ENCODE peak calls at places on chromosomes 6 and 20, in four cellular contexts. Z is activated CD8-positive, alpha-beta memory T cell treated with anti-CD3 and anti-CD28 coated beads, Interleukin-2, amount 10 ng/mL, durations not matched to agents 7 days and 5 days; L is stimulated activated CD4-positive, alpha-beta T cell treated with anti-CD3 and anti-CD28 coated beads, Interleukin-1b, Interleukin-23, amount 100 ng/mL, for 24 hours; N is adrenal gland. D is an unnamed sample.

GRCh38 chr6:16206595-16207037 is 31.8 kb upstream of the GMPR start:
- DNase-seq in Z (peak), L (peak), N (peak), D (no peak)

GRCh38 chr6:113953346-113953745 is 17.6 kb downstream of the HDAC2 start:
- DNase-seq in Z (no peak), L (no peak), N (no peak), D (no peak)

GRCh38 chr6:30259140-30260035 is 46.2 kb upstream of the TRIM26 start:
- DNase-seq in Z (peak), L (peak), N (peak), D (peak)

GRCh38 chr6:143370972-143371371 is 79.5 kb downstream of the ADAT2 start:
- DNase-seq in Z (no peak), L (no peak), N (no peak), D (no peak)

GRCh38 chr6:151181701-151182367 is 57.9 kb upstream of the AKAP12 start:
- DNase-seq in Z (no peak), L (no peak), N (no peak), D (no peak)

GRCh38 chr6:128827675-128828464 is 55.1 kb upstream of the LAMA2 start:
- DNase-seq in Z (no peak), L (no peak), N (no peak), D (no peak)

GRCh38 chr20:44018684-44019637 is 104.3 kb downstream of the TOX2 start:
- DNase-seq in Z (no peak), L (no peak), N (no peak), D (no peak)

GRCh38 chr20:37980876-37981275 is 52.4 kb downstream of the TTI1 start:
- DNase-seq in Z (no peak), L (no peak), N (no peak), D (no peak)

GRCh38 chr6:157962601-157963084 is 19.0 kb upstream of the SYNJ2 start:
- DNase-seq in Z (no peak), L (no peak), N (no peak), D (no peak)

GRCh38 chr6:84282566-84282965 is 55.1 kb upstream of the CEP162 start:
- DNase-seq in Z (no peak), L (no peak), N (no peak), D (no peak)

GRCh38 chr20:64228751-64229518 is 26.6 kb upstream of the PCMTD2 start:
- DNase-seq in Z (no peak), L (no peak), N (no peak), D (no peak)

GRCh38 chr6:145763742-145764141 is 28.4 kb upstream of the EPM2A start:
- DNase-seq in Z (no peak), L (no peak), N (no peak), D (no peak)

GRCh38 chr20:25082498-25082873 is 545 bp upstream of the VSX1 start:
- DNase-seq in Z (no peak), L (no peak), N (no peak), D (no peak)

GRCh38 chr6:136784910-136785746 is 7.1 kb downstream of the MAP3K5 start:
- DNase-seq in Z (peak), L (peak), N (peak), D (no peak)

GRCh38 chr6:128806274-128806673 is 76.7 kb upstream of the LAMA2 start:
- DNase-seq in Z (no peak), L (no peak), N (no peak), D (no peak)

GRCh38 chr20:62708591-62709536 is at the start of gene NTSR1:
- DNase-seq in Z (no peak), L (no peak), N (no peak), D (no peak)

GRCh38 chr20:17849901-17850673 is 118.5 kb downstream of the SNX5 start:
- DNase-seq in Z (no peak), L (no peak), N (no peak), D (no peak)

D was measured in omental fat pad.